ENCODE peak calls at places on chromosome 1, in nine cellular contexts. K, R, B, A, Q, L, F, Y and G are unnamed samples.

GRCh38 chr1:231106347-231106746 is 55.5 kb upstream of the TRIM67 start:
- DNase-seq in A (peak; percentile 57), B (no peak), Q (no peak), R (no peak), F (no peak), Y (no peak), K (no peak), L (no peak), G (no peak)

GRCh38 chr1:98931134-98931835 is 73.4 kb downstream of the PLPPR5 start:
- DNase-seq in B (no peak), F (no peak), K (no peak), R (no peak), Y (no peak), A (no peak), Q (no peak), L (no peak), G (no peak)

GRCh38 chr1:239976130-239976968 is 115.3 kb upstream of the FMN2 start:
- DNase-seq in F (peak; percentile 76), A (peak; percentile 66), Q (no peak), L (no peak), Y (peak; percentile 44), R (no peak), B (no peak), K (peak; percentile 29), G (peak; percentile 75)

GRCh38 chr1:170929835-170930554 is 5.3 kb upstream of the MROH9 start:
- DNase-seq in F (peak; percentile 63), Y (no peak), R (no peak), B (no peak), Q (no peak), L (no peak), A (peak; percentile 71), K (no peak), G (peak; percentile 74)

GRCh38 chr1:155976062-155976912 is 2.1 kb downstream of the ARHGEF2 start:
- DNase-seq in R (no peak), Y (peak; percentile 73), Q (no peak), F (peak; percentile 81), L (peak; percentile 47), K (peak; percentile 58), B (peak; percentile 71), A (no peak), G (peak; percentile 88)

GRCh38 chr1:40383095-40383487 is 9.6 kb downstream of the SMAP2 start:
- DNase-seq in A (no peak), Y (no peak), R (peak; percentile 26), F (no peak), K (no peak), Q (no peak), L (no peak), B (no peak), G (peak; percentile 76)

GRCh38 chr1:247906504-247907047 is 11.2 kb downstream of the OR2W3 start:
- DNase-seq in Y (peak; percentile 25), F (no peak), B (no peak), K (no peak), Q (no peak), A (no peak), L (no peak), R (no peak), G (peak; percentile 84)

GRCh38 chr1:161241682-161242081 is 3.7 kb upstream of the NR1I3 start:
- DNase-seq in Q (no peak), K (no peak), F (no peak), R (no peak), Y (no peak), A (no peak), L (no peak), B (no peak), G (no peak)

GRCh38 chr1:145918992-145919939 is 749 bp upstream of the PEX11B start:
- DNase-seq in Y (peak; percentile 72), R (peak; percentile 9), K (no peak), A (peak; percentile 66), F (no peak), Q (no peak), B (no peak), L (no peak), G (peak; percentile 60)

GRCh38 chr1:184929711-184930202 is 44.6 kb downstream of the NIBAN1 start:
- DNase-seq in R (no peak), Y (no peak), A (no peak), L (no peak), F (no peak), Q (no peak), K (no peak), B (no peak), G (no peak)

GRCh38 chr1:205950826-205951549 is 7.7 kb upstream of the SLC26A9 start:
- DNase-seq in R (no peak), L (no peak), Y (no peak), Q (no peak), A (no peak), F (no peak), B (no peak), K (no peak), G (no peak)

GRCh38 chr1:114353233-114353632 is 157.8 kb downstream of the TRIM33 start:
- DNase-seq in R (peak; percentile 10), A (peak; percentile 46), L (no peak), Q (no peak), B (no peak), Y (peak; percentile 50), K (no peak), F (no peak), G (peak; percentile 38)

GRCh38 chr1:153977250-153978240 is at the start of gene JTB:
- DNase-seq in K (peak; percentile 81), Y (peak; percentile 92), R (peak; percentile 76), B (peak; percentile 67), F (peak; percentile 89), A (peak; percentile 88), Q (peak; percentile 74), L (peak; percentile 79), G (peak; percentile 96)

GRCh38 chr1:6554907-6555778 is at the start of gene TAS1R1:
- DNase-seq in L (no peak), Q (peak; percentile 7), R (no peak), A (peak; percentile 13), B (no peak), F (no peak), K (no peak), Y (peak; percentile 20), G (no peak)

GRCh38 chr1:74407902-74408301 is 104.5 kb downstream of the LRRC53 start:
- DNase-seq in Q (no peak), Y (no peak), B (no peak), F (no peak), K (no peak), R (no peak), A (no peak), L (no peak), G (no peak)

GRCh38 chr1:37286881-37287280 is 187.5 kb upstream of the ZC3H12A start:
- DNase-seq in Q (no peak), B (no peak), F (no peak), R (no peak), K (no peak), A (no peak), Y (no peak), L (no peak), G (no peak)

GRCh38 chr1:93844262-93845045 is 34.6 kb downstream of the DNTTIP2 start:
- DNase-seq in F (peak; percentile 63), L (peak; percentile 13), K (peak; percentile 8), Q (no peak), B (no peak), A (peak; percentile 90), Y (peak; percentile 40), R (peak; percentile 0), G (peak; percentile 85)

GRCh38 chr1:41520951-41521742 is 36.7 kb upstream of the EDN2 start:
- DNase-seq in L (no peak), Y (no peak), F (no peak), B (no peak), Q (no peak), R (no peak), A (no peak), K (no peak), G (no peak)

GRCh38 chr1:209648931-209649776 is 3.1 kb downstream of the LAMB3 start:
- DNase-seq in B (no peak), Y (peak; percentile 44), F (no peak), Q (no peak), A (peak; percentile 97), R (no peak), L (no peak), K (no peak), G (no peak)

GRCh38 chr1:220012259-220012658 is 34.0 kb downstream of the EPRS1 start:
- DNase-seq in L (no peak), A (peak; percentile 74), F (no peak), B (no peak), Y (no peak), Q (no peak), K (no peak), R (no peak), G (no peak)

GRCh38 chr1:10693152-10693496 is 103.3 kb downstream of the CASZ1 start:
- DNase-seq in R (no peak), A (no peak), K (no peak), L (no peak), Y (no peak), B (no peak), Q (no peak), F (no peak), G (no peak)

GRCh38 chr1:55702064-55702463 is 486.9 kb upstream of the USP24 start:
- DNase-seq in R (no peak), Q (no peak), F (no peak), A (peak; percentile 70), Y (no peak), L (no peak), K (no peak), B (no peak), G (peak; percentile 61)

GRCh38 chr1:116340506-116341240 is 32.4 kb upstream of the ATP1A1 start:
- DNase-seq in K (no peak), Q (no peak), L (no peak), A (no peak), B (no peak), R (no peak), F (no peak), Y (no peak), G (no peak)